ENCODE peak calls at places on chromosomes 6 and 20, in four cellular contexts. E, F, H and C are unnamed samples.

GRCh38 chr20:10622657-10623418 is 51.0 kb downstream of the JAG1 start:
- DNase-seq in E (no peak), F (no peak), H (no peak), C (no peak)

GRCh38 chr6:147614501-147614900 is 106.0 kb downstream of the SAMD5 start:
- DNase-seq in E (no peak), F (no peak), H (no peak), C (no peak)

GRCh38 chr6:130223508-130223907 is 757 bp upstream of the SAMD3 start:
- DNase-seq in E (peak; percentile 27), F (no peak), H (peak; percentile 65), C (no peak)

GRCh38 chr6:28943557-28944411 is 20.0 kb upstream of the TRIM27 start:
- DNase-seq in E (peak; percentile 93), F (peak; percentile 84), H (peak; percentile 42), C (peak; percentile 64)

GRCh38 chr6:110509617-110510231 is 33.3 kb upstream of the SLC22A16 start:
- DNase-seq in E (peak; percentile 9), F (peak; percentile 46), H (no peak), C (no peak)

GRCh38 chr6:136371951-136372350 is 82.3 kb upstream of the BCLAF1 start:
- DNase-seq in E (no peak), F (no peak), H (no peak), C (no peak)

GRCh38 chr6:52584203-52584602 is 7.3 kb upstream of the TRAM2 start:
- DNase-seq in E (no peak), F (no peak), H (no peak), C (no peak)

GRCh38 chr20:19275630-19276071 is 63.2 kb downstream of the SLC24A3 start:
- DNase-seq in E (no peak), F (no peak), H (no peak), C (no peak)

GRCh38 chr6:114987281-114987680 is 644.5 kb upstream of the HS3ST5 start:
- DNase-seq in E (no peak), F (no peak), H (no peak), C (no peak)

GRCh38 chr20:16615199-16615598 is 42.0 kb upstream of the KIF16B start:
- DNase-seq in E (peak; percentile 2), F (no peak), H (no peak), C (no peak)

GRCh38 chr6:31010393-31011060 is at the start of gene MUC22:
- DNase-seq in E (no peak), F (no peak), H (no peak), C (no peak)

GRCh38 chr20:34776177-34776576 is 49.3 kb downstream of the NCOA6 start:
- DNase-seq in E (no peak), F (no peak), H (no peak), C (no peak)

GRCh38 chr6:30613251-30614043 is 3.6 kb downstream of the PPP1R10 start:
- DNase-seq in E (peak; percentile 55), F (no peak), H (no peak), C (no peak)

GRCh38 chr6:11139051-11139960 is 27.8 kb upstream of the ERVFRD-1 start:
- DNase-seq in E (no peak), F (no peak), H (no peak), C (no peak)

GRCh38 chr6:62652692-62653328 is 366.8 kb upstream of the KHDRBS2 start:
- DNase-seq in E (peak; percentile 24), F (no peak), H (no peak), C (peak; percentile 4)

GRCh38 chr6:14910692-14911547 is 334.9 kb upstream of the JARID2 start:
- DNase-seq in E (no peak), F (no peak), H (peak; percentile 78), C (no peak)

GRCh38 chr6:74073896-74074295 is 377.9 kb downstream of the CD109 start:
- DNase-seq in E (no peak), F (no peak), H (no peak), C (no peak)

GRCh38 chr6:145339089-145339488 is 396.2 kb downstream of the EPM2A start:
- DNase-seq in E (no peak), F (no peak), H (no peak), C (no peak)

GRCh38 chr20:7362601-7363000 is 577.7 kb downstream of the HAO1 start:
- DNase-seq in E (no peak), F (no peak), H (no peak), C (no peak)

DNA sequence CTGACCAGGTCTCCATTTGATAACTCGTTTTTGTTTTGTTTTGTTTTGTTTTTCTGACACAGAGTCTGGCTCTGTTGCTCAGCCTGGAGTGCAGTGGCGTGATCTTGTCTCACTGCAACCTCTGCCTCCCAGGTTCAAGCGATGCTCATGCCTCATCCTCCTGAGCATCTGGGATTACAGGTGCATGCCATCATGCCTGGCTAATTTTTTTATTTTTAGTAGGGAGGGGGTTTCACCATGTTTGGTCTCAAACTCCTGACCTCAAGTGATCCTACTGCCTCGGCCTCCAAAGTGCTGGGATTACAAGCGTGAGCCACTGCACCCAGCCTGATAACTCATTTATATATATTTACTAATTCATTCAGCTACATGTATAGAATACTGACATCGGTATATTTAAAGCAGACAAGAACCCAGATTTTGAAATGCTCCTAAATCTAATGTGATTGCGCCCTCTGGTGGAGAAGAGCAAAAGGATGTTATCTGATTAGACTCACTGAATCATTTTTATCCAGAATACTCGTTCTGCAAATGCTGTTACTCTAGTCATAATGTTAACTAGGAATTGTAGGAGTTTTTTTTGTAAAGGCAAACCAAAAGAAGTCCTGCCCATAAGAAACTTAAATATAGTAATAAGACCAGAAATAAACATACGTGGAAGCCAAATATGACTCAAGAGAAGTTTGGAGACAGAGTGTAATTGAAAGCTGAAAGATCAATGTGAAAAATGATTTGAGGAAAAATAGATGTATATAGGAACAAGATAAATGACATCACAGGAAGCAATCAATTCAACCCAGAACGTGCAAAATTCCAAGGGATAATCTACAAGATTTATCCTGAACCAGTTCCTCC is 5.3 kb upstream of the COL12A1 start:
- DNase-seq in E (peak; percentile 76), F (peak; percentile 37), H (no peak), C (peak; percentile 38)
- TF ChIP-seq FOXK2 in E (no peak), F (no peak), H (no peak), C (no peak)

GRCh38 chr6:13681305-13682061 is 30.2 kb downstream of the RANBP9 start:
- DNase-seq in E (no peak), F (no peak), H (peak; percentile 40), C (no peak)
- TF ChIP-seq TARDBP in E (no peak), F (no peak), H (no peak), C (no peak)

DNA sequence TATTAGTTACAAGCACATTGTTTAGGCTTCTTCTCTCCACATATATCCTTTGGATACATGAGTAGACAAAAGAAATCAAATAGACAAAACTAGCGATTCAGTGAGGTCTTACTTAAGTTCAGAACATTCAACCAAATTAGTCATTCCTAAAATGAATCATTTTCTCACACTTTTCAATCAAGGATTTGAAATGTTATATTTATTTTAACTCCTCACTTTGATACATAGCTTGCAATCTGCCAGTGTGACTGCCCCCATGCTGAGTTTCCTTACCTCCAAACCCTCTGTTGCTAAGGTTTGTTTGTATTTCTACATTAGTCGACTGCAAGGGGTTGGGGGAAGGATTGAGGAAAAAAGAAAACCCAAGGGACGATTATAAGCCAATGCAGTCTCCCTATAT is 3.5 kb upstream of the MOXD1 start:
- DNase-seq in E (no peak), F (no peak), H (no peak), C (no peak)
- TF ChIP-seq FOXK2 in E (no peak), F (no peak), H (no peak), C (no peak)

GRCh38 chr6:72865467-72865866 is 243.6 kb downstream of the KCNQ5 start:
- DNase-seq in E (no peak), F (no peak), H (no peak), C (no peak)

GRCh38 chr6:72863106-72863505 is 241.2 kb downstream of the KCNQ5 start:
- DNase-seq in E (no peak), F (no peak), H (no peak), C (no peak)

GRCh38 chr6:72861935-72862432 is 240.1 kb downstream of the KCNQ5 start:
- DNase-seq in E (no peak), F (no peak), H (peak; percentile 13), C (no peak)

GRCh38 chr6:72864236-72864635 is 242.4 kb downstream of the KCNQ5 start:
- DNase-seq in E (no peak), F (no peak), H (no peak), C (no peak)

GRCh38 chr6:72864799-72865198 is 242.9 kb downstream of the KCNQ5 start:
- DNase-seq in E (no peak), F (no peak), H (no peak), C (no peak)
- TF ChIP-seq TARDBP in E (no peak), F (no peak), H (no peak), C (no peak)

DNA sequence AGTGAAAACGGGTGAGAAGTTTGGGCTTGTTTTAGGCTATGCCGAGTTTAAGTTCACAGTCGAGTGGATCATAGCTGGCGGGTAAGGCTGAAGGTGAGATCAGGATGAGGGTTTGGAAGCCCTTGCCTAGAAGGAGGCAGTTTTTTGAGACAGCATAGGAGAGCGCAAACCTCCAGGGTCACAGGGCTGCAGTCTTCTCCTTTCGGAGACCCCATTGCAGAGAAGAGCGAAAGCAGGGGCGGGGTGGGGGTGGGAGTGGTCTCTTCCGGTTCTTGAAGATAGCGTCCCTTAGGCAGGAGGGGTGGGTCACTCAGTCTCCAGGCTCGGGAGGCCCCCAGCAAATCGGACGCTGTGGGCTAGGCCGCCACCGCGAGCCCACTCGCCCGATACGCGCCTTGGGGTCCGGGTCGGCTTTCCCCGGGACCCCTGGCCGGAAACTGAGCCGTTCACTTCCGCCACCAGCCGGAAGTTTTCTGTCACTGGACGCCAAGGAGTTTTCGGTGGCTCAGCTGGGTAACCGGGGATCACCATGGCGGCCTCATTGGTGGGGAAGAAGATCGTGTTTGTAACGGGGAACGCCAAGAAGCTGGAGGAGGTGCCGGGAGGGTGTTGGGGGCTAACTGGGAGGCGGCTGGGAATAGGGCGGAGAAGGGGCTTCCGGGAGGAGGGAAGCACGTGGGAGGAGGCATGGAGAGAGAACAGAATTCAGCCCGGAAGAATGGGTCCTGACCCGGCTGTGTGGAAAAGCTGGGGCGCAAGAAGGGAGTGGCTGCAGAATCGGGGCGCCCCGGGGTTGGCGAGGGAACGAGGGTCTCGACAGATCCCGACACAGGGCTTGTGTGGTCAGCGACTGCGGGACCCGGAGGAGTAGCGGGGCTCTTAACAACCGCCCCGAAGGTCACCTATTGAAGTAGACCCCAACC is at the start of gene ITPA:
- DNase-seq in E (peak; percentile 68), F (peak; percentile 75), H (no peak), C (peak; percentile 75)
- TF ChIP-seq FOXK2 in E (peak; percentile 61), F (no peak), H (peak; percentile 56), C (no peak)